ENCODE peak calls at places on chromosomes 3 and 15, in ten cellular contexts. O is fibroblast of pulmonary artery; X is cardiac fibroblast; J is PC-9; R is ovary; P is bronchial epithelial cell; E is CD4-positive, alpha-beta T cell; B is Calu3; V is neural progenitor cell; F is BE2C. N is an unnamed sample.

GRCh38 chr3:41126961-41127360 is 72.3 kb upstream of the CTNNB1 start:
- DNase-seq in O (no peak), X (no peak), J (no peak), R (no peak), P (no peak), E (no peak), B (no peak), V (no peak), F (no peak), N (no peak)

GRCh38 chr3:149152420-149152819 is 23.0 kb downstream of the HPS3 start:
- DNase-seq in O (peak; percentile 56), X (peak; percentile 26), J (no peak), R (no peak), P (peak; percentile 84), E (no peak), B (no peak), V (no peak), F (no peak), N (no peak)

GRCh38 chr3:58334013-58334321 is 1.3 kb downstream of the PXK start:
- DNase-seq in O (no peak), X (no peak), J (no peak), R (no peak), P (no peak), E (no peak), B (no peak), V (peak; percentile 34), F (no peak), N (no peak)

GRCh38 chr3:191894406-191894805 is 433.4 kb downstream of the PYDC2 start:
- DNase-seq in O (no peak), X (no peak), J (no peak), R (no peak), P (no peak), E (no peak), B (no peak), V (no peak), F (no peak), N (no peak)

GRCh38 chr3:31275038-31275562 is 257.6 kb upstream of the STT3B start:
- DNase-seq in O (peak; percentile 93), X (peak; percentile 89), J (peak; percentile 29), R (peak; percentile 40), P (peak; percentile 91), E (no peak), B (peak; percentile 21), V (no peak), F (no peak), N (no peak)

GRCh38 chr3:120404876-120405275 is 45.9 kb downstream of the FSTL1 start:
- DNase-seq in O (no peak), X (no peak), J (no peak), R (no peak), P (peak; percentile 10), E (no peak), B (no peak), V (no peak), F (no peak), N (no peak)

GRCh38 chr15:72451224-72451623 is 22.9 kb upstream of the ARIH1 start:
- DNase-seq in O (no peak), X (no peak), J (peak; percentile 7), R (no peak), P (no peak), E (no peak), B (no peak), V (no peak), F (no peak), N (no peak)

GRCh38 chr15:89016549-89017041 is 71.7 kb upstream of the ABHD2 start:
- DNase-seq in O (peak; percentile 30), X (peak; percentile 43), J (peak; percentile 50), R (no peak), P (peak; percentile 84), E (no peak), B (peak; percentile 46), V (no peak), F (no peak), N (no peak)

GRCh38 chr3:123953735-123954134 is 7.3 kb downstream of the CCDC14 start:
- DNase-seq in O (no peak), X (no peak), J (no peak), R (no peak), P (no peak), E (no peak), B (no peak), V (no peak), F (no peak), N (no peak)

GRCh38 chr3:58658508-58658907 is 8.1 kb downstream of the FAM3D start:
- DNase-seq in O (no peak), X (no peak), J (no peak), R (no peak), P (no peak), E (no peak), B (no peak), V (no peak), F (no peak), N (no peak)

GRCh38 chr3:27570421-27571106 is 86.4 kb upstream of the SLC4A7 start:
- DNase-seq in O (no peak), X (no peak), J (no peak), R (no peak), P (no peak), E (no peak), B (no peak), V (no peak), F (no peak), N (no peak)

GRCh38 chr3:192915306-192915705 is 2.4 kb downstream of the MB21D2 start:
- DNase-seq in O (peak; percentile 59), X (peak; percentile 70), J (peak; percentile 30), R (no peak), P (peak; percentile 29), E (no peak), B (peak; percentile 54), V (peak; percentile 81), F (no peak), N (no peak)

GRCh38 chr3:36489106-36489505 is 108.8 kb downstream of the STAC start:
- DNase-seq in O (no peak), X (no peak), J (no peak), R (no peak), P (peak; percentile 1), E (no peak), B (no peak), V (no peak), F (no peak), N (no peak)

GRCh38 chr3:127459891-127460290 is 130.6 kb downstream of the TPRA1 start:
- DNase-seq in O (no peak), X (no peak), J (no peak), R (no peak), P (no peak), E (no peak), B (no peak), V (no peak), F (no peak), N (no peak)

GRCh38 chr15:34610388-34610787 is 26.9 kb upstream of the GOLGA8B start:
- DNase-seq in O (peak; percentile 3), X (no peak), J (no peak), R (no peak), P (peak; percentile 35), E (no peak), B (no peak), V (peak; percentile 25), F (no peak), N (no peak)
- TF ChIP-seq CTCF in O (peak; percentile 26), X (peak; percentile 41), J (peak; percentile 50), R (no peak), P (peak; percentile 44), E (no peak), B (no peak), V (peak; percentile 51), F (peak; percentile 36), N (no peak)

DNA sequence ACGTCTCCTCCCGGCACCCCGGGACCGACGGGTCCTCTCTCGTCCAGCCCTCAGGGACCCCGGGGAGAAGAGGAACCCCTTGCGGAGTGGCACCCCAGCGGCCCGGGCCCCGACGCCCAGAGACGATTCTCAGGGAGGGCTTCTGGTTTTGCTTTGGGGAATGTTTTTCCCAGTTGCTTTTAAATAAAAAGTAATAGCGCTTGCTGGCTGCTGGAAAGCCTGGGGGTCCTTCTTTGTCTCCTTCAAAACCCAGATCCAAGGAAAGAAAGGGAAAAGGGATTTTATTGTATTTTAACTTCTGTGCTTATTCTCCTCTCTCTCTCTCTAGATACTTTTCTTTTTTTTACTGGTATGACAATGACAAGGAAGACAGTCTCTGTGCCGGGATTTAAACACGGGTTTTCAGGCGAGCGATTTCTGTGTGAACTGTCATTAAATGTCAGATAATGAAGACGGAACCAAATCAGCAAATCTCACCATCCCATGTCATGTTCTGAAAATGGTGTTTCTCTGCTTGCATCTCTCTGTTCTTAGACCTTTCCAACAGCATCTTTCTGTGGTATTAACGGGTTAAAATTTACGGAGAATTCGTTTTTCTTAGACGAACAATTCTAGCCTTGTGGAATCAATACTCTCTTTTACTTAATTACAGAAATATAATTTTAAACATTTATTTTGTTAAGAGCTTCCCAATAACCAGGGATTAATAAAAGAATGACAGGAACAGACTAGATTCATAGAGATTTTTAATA is 556 bp upstream of the PCOLCE2 start:
- DNase-seq in O (no peak), X (no peak), J (no peak), R (no peak), P (no peak), E (no peak), B (no peak), V (no peak), F (no peak), N (no peak)
- TF ChIP-seq CTCF in O (no peak), X (no peak), J (no peak), R (no peak), P (no peak), E (no peak), B (no peak), V (no peak), F (no peak), N (no peak)

DNA sequence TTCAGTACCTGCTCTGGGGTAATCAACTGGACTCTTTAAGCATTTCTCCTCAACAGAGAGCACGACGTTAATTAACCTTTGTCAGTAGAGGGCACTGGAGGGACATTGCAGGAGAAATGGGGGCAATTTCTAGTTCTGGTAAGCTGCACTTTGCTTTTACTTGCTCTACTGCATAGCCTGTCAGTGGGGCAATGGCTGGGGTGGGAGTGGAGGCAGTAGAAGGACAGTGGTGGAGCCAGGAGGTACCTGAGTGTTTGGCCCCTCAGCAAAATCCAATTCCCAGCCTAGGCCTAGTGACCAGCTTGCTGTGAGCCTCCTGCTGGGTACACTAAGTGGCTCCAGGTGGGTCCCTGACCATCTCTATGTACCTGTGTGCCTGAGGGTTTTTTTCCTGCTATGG is 18.3 kb upstream of the MED12L start:
- DNase-seq in O (peak; percentile 16), X (peak; percentile 15), J (no peak), R (no peak), P (peak; percentile 10), E (no peak), B (peak; percentile 39), V (no peak), F (peak; percentile 17), N (no peak)
- TF ChIP-seq CTCF in O (peak; percentile 21), X (peak; percentile 5), J (peak; percentile 57), R (no peak), P (no peak), E (no peak), B (peak; percentile 44), V (peak; percentile 38), F (peak; percentile 58), N (no peak)

DNA sequence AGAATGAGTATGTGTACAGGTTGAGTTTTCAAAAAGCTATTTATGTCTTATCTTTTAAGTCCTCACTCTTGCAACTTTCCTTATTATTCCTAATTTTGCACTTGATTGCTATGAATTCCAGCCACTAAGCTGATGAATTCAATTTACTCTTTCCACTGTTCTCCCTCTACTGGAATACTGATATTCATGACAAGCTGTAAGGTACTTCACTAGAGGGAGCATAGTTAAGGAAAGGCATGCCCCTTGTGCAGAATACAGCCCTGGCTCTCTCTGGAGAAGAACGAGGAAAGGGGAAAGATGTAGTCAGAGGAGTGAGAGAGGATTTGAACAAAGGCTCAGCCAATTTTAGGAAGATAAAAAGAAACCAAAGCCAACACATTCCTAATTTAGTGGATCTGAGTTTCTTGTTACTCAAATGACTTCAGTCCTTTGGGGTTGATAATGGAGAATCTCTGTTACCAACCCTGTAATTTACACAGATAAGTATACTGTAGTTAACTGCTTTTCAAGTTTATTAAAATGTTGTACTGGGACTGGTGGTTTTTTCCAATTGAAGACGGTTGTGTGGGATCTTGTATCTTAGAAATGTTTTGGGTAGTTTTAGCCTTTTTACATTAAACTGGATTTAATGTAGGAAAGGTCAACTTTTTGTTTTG is 4.0 kb downstream of the SCAANT1 start:
- DNase-seq in O (peak; percentile 52), X (peak; percentile 70), J (no peak), R (no peak), P (no peak), E (no peak), B (no peak), V (peak; percentile 16), F (no peak), N (no peak)
- TF ChIP-seq CTCF in O (peak; percentile 58), X (peak; percentile 22), J (no peak), R (no peak), P (peak; percentile 15), E (no peak), B (no peak), V (peak; percentile 30), F (peak; percentile 49), N (no peak)

N was measured in omental fat pad.